ENCODE peak calls at places on chromosome 6, in seven cellular contexts. U, B, L, Q, E, M and Y are unnamed samples.

GRCh38 chr6:43873806-43874714 is 104.0 kb downstream of the VEGFA start:
- DNase-seq in U (peak; percentile 70), B (no peak), L (no peak), Q (no peak), E (no peak), M (no peak), Y (no peak)

GRCh38 chr6:147087641-147088040 is 116.6 kb upstream of the STXBP5 start:
- DNase-seq in U (no peak), B (no peak), L (no peak), Q (no peak), E (no peak), M (no peak), Y (no peak)

GRCh38 chr6:29651413-29652197 is 5.3 kb upstream of the MOG start:
- DNase-seq in U (no peak), B (peak; percentile 35), L (no peak), Q (no peak), E (no peak), M (peak; percentile 55), Y (no peak)

GRCh38 chr6:47579040-47579439 is 101.5 kb downstream of the CD2AP start:
- DNase-seq in U (no peak), B (no peak), L (no peak), Q (no peak), E (no peak), M (no peak), Y (no peak)

GRCh38 chr6:142226731-142227130 is 75.1 kb upstream of the ADGRG6 start:
- DNase-seq in U (no peak), B (no peak), L (no peak), Q (no peak), E (no peak), M (no peak), Y (no peak)

GRCh38 chr6:45026003-45026516 is 302.1 kb upstream of the RUNX2 start:
- DNase-seq in U (no peak), B (no peak), L (no peak), Q (no peak), E (no peak), M (no peak), Y (no peak)

GRCh38 chr6:153392156-153392555 is 261.1 kb upstream of the RGS17 start:
- DNase-seq in U (no peak), B (no peak), L (no peak), Q (no peak), E (no peak), M (no peak), Y (no peak)

GRCh38 chr6:115000736-115001135 is 657.9 kb upstream of the HS3ST5 start:
- DNase-seq in U (no peak), B (no peak), L (no peak), Q (no peak), E (no peak), M (no peak), Y (no peak)

GRCh38 chr6:41546866-41547798 is 951 bp downstream of the FOXP4 start:
- DNase-seq in U (peak; percentile 47), B (no peak), L (peak; percentile 41), Q (peak; percentile 84), E (peak; percentile 46), M (peak; percentile 58), Y (no peak)

GRCh38 chr6:158379336-158379735 is 67.1 kb downstream of the TULP4 start:
- DNase-seq in U (no peak), B (no peak), L (no peak), Q (no peak), E (no peak), M (no peak), Y (no peak)

GRCh38 chr6:25456249-25456648 is 177.1 kb downstream of the CARMIL1 start:
- DNase-seq in U (no peak), B (no peak), L (no peak), Q (no peak), E (no peak), M (no peak), Y (no peak)

GRCh38 chr6:108591040-108591816 is 30.5 kb downstream of the FOXO3 start:
- DNase-seq in U (no peak), B (no peak), L (no peak), Q (no peak), E (no peak), M (no peak), Y (no peak)

GRCh38 chr6:154510144-154510905 is at the start of gene CNKSR3:
- DNase-seq in U (peak; percentile 92), B (peak; percentile 1), L (peak; percentile 94), Q (peak; percentile 88), E (no peak), M (no peak), Y (no peak)

GRCh38 chr6:14545496-14545895 is 427.9 kb downstream of the CD83 start:
- DNase-seq in U (no peak), B (no peak), L (no peak), Q (no peak), E (no peak), M (no peak), Y (no peak)

GRCh38 chr6:41441598-41442205 is 104.5 kb upstream of the FOXP4 start:
- DNase-seq in U (no peak), B (no peak), L (no peak), Q (no peak), E (no peak), M (no peak), Y (peak; percentile 9)

GRCh38 chr6:22151892-22152291 is 144.9 kb downstream of the PRL start:
- DNase-seq in U (no peak), B (no peak), L (no peak), Q (no peak), E (no peak), M (no peak), Y (no peak)

GRCh38 chr6:22149081-22149480 is 147.8 kb downstream of the PRL start:
- DNase-seq in U (no peak), B (no peak), L (no peak), Q (no peak), E (no peak), M (no peak), Y (no peak)

GRCh38 chr6:22147983-22148797 is 148.6 kb downstream of the PRL start:
- DNase-seq in U (no peak), B (peak; percentile 37), L (no peak), Q (no peak), E (peak; percentile 8), M (no peak), Y (no peak)

GRCh38 chr6:22147469-22147815 is 149.4 kb downstream of the PRL start:
- DNase-seq in U (no peak), B (no peak), L (no peak), Q (no peak), E (no peak), M (no peak), Y (no peak)

DNA sequence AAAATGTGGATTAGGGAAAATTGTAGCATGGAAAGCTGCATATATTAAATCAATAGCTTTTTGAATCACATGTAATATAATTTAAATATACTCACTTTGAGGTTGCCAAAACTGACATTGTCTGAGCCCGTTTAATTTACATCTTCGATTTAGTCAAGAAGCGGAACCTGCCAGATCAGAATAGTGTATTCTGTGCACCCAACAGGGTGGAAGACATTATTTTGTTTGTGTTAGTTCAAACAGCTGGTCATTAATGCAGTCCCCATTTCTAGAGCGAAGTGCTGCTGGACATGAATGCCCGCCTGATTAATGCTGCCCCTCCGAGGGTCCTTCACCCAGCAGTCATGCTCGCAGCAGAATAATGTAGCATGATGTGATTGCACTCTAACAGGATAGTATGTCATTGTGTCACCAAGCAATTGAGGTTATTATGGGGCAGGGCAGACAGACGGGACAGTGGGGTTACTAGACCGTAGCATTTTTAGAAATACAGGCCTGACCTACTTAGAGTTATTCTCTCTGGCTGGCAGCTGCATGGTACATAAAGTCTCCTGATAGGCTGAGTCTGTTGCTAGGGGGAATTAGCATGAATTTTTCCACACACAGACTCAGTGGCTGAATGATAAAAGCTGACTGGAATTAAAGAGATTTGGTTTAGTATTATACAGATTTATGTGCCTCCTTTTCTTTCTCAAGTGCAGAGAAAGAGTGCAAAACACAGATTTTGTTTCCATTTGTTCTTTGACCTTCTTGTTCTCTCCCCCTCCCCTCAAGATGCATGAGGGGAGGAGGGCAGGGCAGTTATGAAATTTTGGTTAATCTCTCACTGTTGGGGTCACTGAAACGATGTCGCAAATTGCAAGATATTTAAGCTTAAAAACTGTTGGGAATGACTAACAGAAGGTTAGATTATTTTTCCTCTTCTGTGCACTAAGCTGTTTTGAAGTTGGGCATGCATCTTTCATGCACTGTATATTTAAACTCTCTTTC is 147.0 kb downstream of the PRL start:
- DNase-seq in U (no peak), B (no peak), L (no peak), Q (no peak), E (no peak), M (no peak), Y (no peak)
- H3K4me1 ChIP-seq in U (peaks cover 5% of the 10 kb centered on the region), B (peaks cover 5% of the 10 kb centered on the region), L (peaks cover 5% of the 10 kb centered on the region), Q (peaks cover 23% of the 10 kb centered on the region), E (peaks cover 24% of the 10 kb centered on the region), M (no peaks in the 10 kb centered on the region), Y (no peaks in the 10 kb centered on the region)

GRCh38 chr6:151881231-151881630 is 73.7 kb downstream of the ESR1 start:
- DNase-seq in U (no peak), B (no peak), L (no peak), Q (no peak), E (no peak), M (no peak), Y (no peak)

GRCh38 chr6:151877458-151877857 is 70.0 kb downstream of the ESR1 start:
- DNase-seq in U (no peak), B (no peak), L (no peak), Q (no peak), E (no peak), M (no peak), Y (no peak)

GRCh38 chr6:151870375-151870774 is 62.9 kb downstream of the ESR1 start:
- DNase-seq in U (no peak), B (no peak), L (no peak), Q (no peak), E (no peak), M (no peak), Y (no peak)

DNA sequence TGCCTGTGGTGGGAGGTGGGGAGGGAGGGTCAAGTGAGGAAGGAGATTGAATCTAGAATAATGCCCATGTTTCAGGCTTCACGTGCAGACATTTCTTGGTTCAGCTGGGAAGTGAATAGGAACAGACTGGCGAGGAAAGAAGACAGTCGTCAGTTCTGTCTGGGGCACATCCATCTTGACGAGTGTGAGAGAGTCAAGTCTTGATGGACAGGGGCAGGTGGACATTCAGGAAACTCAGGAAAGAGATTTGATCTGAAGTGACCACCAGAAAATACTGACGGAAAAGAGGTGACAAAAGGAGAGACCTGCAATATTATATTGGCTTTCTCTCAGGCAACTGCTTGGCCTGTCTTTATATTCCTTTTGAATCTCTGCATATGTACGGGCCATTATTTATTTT is 68.6 kb downstream of the ESR1 start:
- DNase-seq in U (no peak), B (no peak), L (no peak), Q (no peak), E (no peak), M (no peak), Y (no peak)
- H3K4me3 ChIP-seq in U (no peak overlapping the region), B (no peak overlapping the region), L (no peak overlapping the region), Q (no peak overlapping the region), E (no peak overlapping the region), M (no peak overlapping the region), Y (no peak overlapping the region)

DNA sequence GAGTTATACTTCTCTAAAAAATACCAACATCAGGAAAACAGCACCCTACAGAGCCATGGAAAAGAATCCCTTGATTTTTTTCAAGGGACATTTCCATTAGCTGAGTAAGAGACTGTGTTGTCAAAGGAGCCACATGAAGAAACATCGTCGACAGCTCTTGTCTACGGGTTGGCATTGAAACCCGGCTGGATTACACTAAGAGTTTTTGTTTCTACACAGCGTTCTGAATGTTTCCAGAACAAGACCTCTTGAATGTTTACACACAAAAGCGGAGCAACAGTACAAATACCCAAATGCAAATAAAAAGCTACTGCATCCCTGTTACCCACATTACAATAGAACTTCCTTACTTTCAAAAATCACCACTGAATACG is 2.4 kb upstream of the MYLK4 start:
- DNase-seq in U (no peak), B (no peak), L (no peak), Q (no peak), E (no peak), M (no peak), Y (no peak)
- H3K27ac ChIP-seq in U (no peak overlapping the region), B (no peak overlapping the region), L (no peak overlapping the region), Q (no peak overlapping the region), E (no peak overlapping the region), M (no peak overlapping the region), Y (no peak overlapping the region)

GRCh38 chr6:132760256-132760655 is 2.6 kb upstream of the VNN2 start:
- DNase-seq in U (no peak), B (no peak), L (no peak), Q (no peak), E (no peak), M (peak; percentile 27), Y (no peak)
- H3K4me1 ChIP-seq in U (peaks cover 19% of the 10 kb centered on the region), B (peaks cover 26% of the 10 kb centered on the region), L (no peaks in the 10 kb centered on the region), Q (peaks cover 41% of the 10 kb centered on the region), E (peaks cover 35% of the 10 kb centered on the region), M (peaks cover 80% of the 10 kb centered on the region), Y (no peaks in the 10 kb centered on the region)